ENCODE peak calls at places on chromosomes 2 and 18, in six cellular contexts. Q, L, A, Z, T and U are unnamed samples.

GRCh38 chr2:102735431-102736130 is 26.2 kb upstream of the TMEM182 start:
- DNase-seq in T (no peak), L (no peak), Z (no peak), Q (peak; percentile 6), A (no peak), U (peak; percentile 40)

GRCh38 chr2:54952978-54953456 is 97.2 kb downstream of the RTN4 start:
- DNase-seq in T (no peak), L (no peak), A (no peak), Q (peak; percentile 43), Z (peak; percentile 38), U (no peak)

GRCh38 chr18:73879328-73879727 is 268.3 kb downstream of the FBXO15 start:
- DNase-seq in Z (no peak), Q (no peak), T (no peak), L (no peak), A (no peak), U (no peak)

GRCh38 chr2:113724010-113724409 is 32.4 kb downstream of the SLC35F5 start:
- DNase-seq in T (no peak), Z (no peak), Q (no peak), L (no peak), A (no peak), U (no peak)

GRCh38 chr18:10660485-10660884 is 134.7 kb downstream of the NAPG start:
- DNase-seq in Q (peak; percentile 13), T (no peak), L (no peak), A (no peak), Z (no peak), U (no peak)

GRCh38 chr2:219350938-219351280 is 18.4 kb upstream of the RESP18 start:
- DNase-seq in T (no peak), Q (no peak), A (no peak), Z (no peak), L (no peak), U (no peak)

GRCh38 chr18:62925031-62925688 is 209.8 kb downstream of the PHLPP1 start:
- DNase-seq in Z (no peak), T (no peak), L (no peak), Q (no peak), A (no peak), U (no peak)

GRCh38 chr2:178628590-178628989 is 148.3 kb downstream of the PLEKHA3 start:
- DNase-seq in T (no peak), Z (no peak), A (no peak), Q (no peak), L (peak; percentile 10), U (no peak)

GRCh38 chr2:232870766-232871371 is 805 bp downstream of the SNORC start:
- DNase-seq in L (no peak), Z (no peak), Q (no peak), T (peak; percentile 15), A (no peak), U (no peak)

GRCh38 chr2:12649602-12650400 is 66.9 kb upstream of the TRIB2 start:
- DNase-seq in L (no peak), Q (no peak), A (no peak), Z (no peak), T (no peak), U (no peak)

GRCh38 chr2:157182834-157183396 is 74.6 kb upstream of the GALNT5 start:
- DNase-seq in A (no peak), Q (peak; percentile 89), T (no peak), L (peak; percentile 67), Z (peak; percentile 87), U (no peak)